ENCODE peak calls at places on chromosomes 6 and 20, in five cellular contexts. One of them, this sample, is unnamed.

GRCh38 chr20:16481977-16482376 is 91.3 kb downstream of the KIF16B start:
- DNase-seq in OCI-LY7: no peak
- DNase-seq in astrocyte: no peak
- DNase-seq in RWPE1: no peak
- DNase-seq in cardiac muscle cell: no peak
- DNase-seq in this sample: no peak

GRCh38 chr6:3334579-3334978 is 75.8 kb downstream of the PSMG4 start:
- DNase-seq in cardiac muscle cell: peak; percentile 27
- DNase-seq in RWPE1: no peak
- DNase-seq in astrocyte: no peak
- DNase-seq in OCI-LY7: no peak
- DNase-seq in this sample: no peak

GRCh38 chr6:26268659-26269402 is 96.2 kb upstream of the BTN3A2 start:
- DNase-seq in RWPE1: peak; percentile 84
- DNase-seq in astrocyte: peak; percentile 71
- DNase-seq in OCI-LY7: peak; percentile 45
- DNase-seq in cardiac muscle cell: no peak
- DNase-seq in this sample: no peak

GRCh38 chr6:142901616-142902015 is 43.4 kb downstream of the HIVEP2 start:
- DNase-seq in astrocyte: no peak
- DNase-seq in cardiac muscle cell: no peak
- DNase-seq in RWPE1: no peak
- DNase-seq in OCI-LY7: no peak
- DNase-seq in this sample: no peak

GRCh38 chr20:25252686-25253421 is 5.0 kb downstream of the PYGB start:
- DNase-seq in cardiac muscle cell: no peak
- DNase-seq in RWPE1: no peak
- DNase-seq in OCI-LY7: no peak
- DNase-seq in astrocyte: no peak
- DNase-seq in this sample: no peak

GRCh38 chr20:44624152-44624551 is 27.3 kb downstream of the ADA start:
- DNase-seq in astrocyte: no peak
- DNase-seq in cardiac muscle cell: no peak
- DNase-seq in OCI-LY7: no peak
- DNase-seq in RWPE1: no peak
- DNase-seq in this sample: no peak

GRCh38 chr20:33679758-33680485 is 5.7 kb upstream of the NECAB3 start:
- DNase-seq in OCI-LY7: peak; percentile 96
- DNase-seq in astrocyte: no peak
- DNase-seq in cardiac muscle cell: no peak
- DNase-seq in RWPE1: no peak
- DNase-seq in this sample: peak; percentile 82

GRCh38 chr20:875115-875514 is 41.0 kb downstream of the ANGPT4 start:
- DNase-seq in cardiac muscle cell: no peak
- DNase-seq in RWPE1: no peak
- DNase-seq in OCI-LY7: no peak
- DNase-seq in astrocyte: no peak
- DNase-seq in this sample: no peak

GRCh38 chr6:105781248-105781647 is 304.9 kb upstream of the PRDM1 start:
- DNase-seq in RWPE1: peak; percentile 69
- DNase-seq in astrocyte: no peak
- DNase-seq in cardiac muscle cell: no peak
- DNase-seq in OCI-LY7: no peak
- DNase-seq in this sample: no peak

GRCh38 chr20:43957392-43957791 is 42.7 kb downstream of the TOX2 start:
- DNase-seq in astrocyte: no peak
- DNase-seq in RWPE1: no peak
- DNase-seq in OCI-LY7: no peak
- DNase-seq in cardiac muscle cell: no peak
- DNase-seq in this sample: no peak

GRCh38 chr20:21714297-21715192 is 9.1 kb downstream of the PAX1 start:
- DNase-seq in OCI-LY7: no peak
- DNase-seq in RWPE1: no peak
- DNase-seq in astrocyte: no peak
- DNase-seq in cardiac muscle cell: no peak
- DNase-seq in this sample: no peak

GRCh38 chr6:166534658-166535406 is 51.6 kb downstream of the RAMACL start:
- DNase-seq in OCI-LY7: no peak
- DNase-seq in astrocyte: no peak
- DNase-seq in cardiac muscle cell: no peak
- DNase-seq in RWPE1: no peak
- DNase-seq in this sample: no peak

GRCh38 chr6:85388531-85388930 is 61.4 kb upstream of the NT5E start:
- DNase-seq in cardiac muscle cell: no peak
- DNase-seq in OCI-LY7: no peak
- DNase-seq in RWPE1: no peak
- DNase-seq in astrocyte: no peak
- DNase-seq in this sample: no peak

GRCh38 chr20:24780648-24781047 is 168.4 kb upstream of the CST7 start:
- DNase-seq in cardiac muscle cell: no peak
- DNase-seq in OCI-LY7: peak; percentile 24
- DNase-seq in RWPE1: no peak
- DNase-seq in astrocyte: no peak
- DNase-seq in this sample: no peak

GRCh38 chr20:52105045-52105572 is 86.5 kb downstream of the ZFP64 start:
- DNase-seq in cardiac muscle cell: peak; percentile 63
- DNase-seq in OCI-LY7: no peak
- DNase-seq in astrocyte: peak; percentile 44
- DNase-seq in RWPE1: peak; percentile 73
- DNase-seq in this sample: peak; percentile 41

GRCh38 chr20:16709017-16709416 is 20.8 kb upstream of the SNRPB2 start:
- DNase-seq in astrocyte: no peak
- DNase-seq in RWPE1: no peak
- DNase-seq in OCI-LY7: peak; percentile 41
- DNase-seq in cardiac muscle cell: no peak
- DNase-seq in this sample: peak; percentile 48

GRCh38 chr6:119147101-119148053 is 68.9 kb upstream of the FAM184A start:
- DNase-seq in astrocyte: peak; percentile 97
- DNase-seq in RWPE1: peak; percentile 97
- DNase-seq in OCI-LY7: peak; percentile 21
- DNase-seq in cardiac muscle cell: no peak
- DNase-seq in this sample: peak; percentile 63

GRCh38 chr6:10381133-10381829 is 33.6 kb downstream of the TFAP2A start:
- DNase-seq in OCI-LY7: no peak
- DNase-seq in cardiac muscle cell: peak; percentile 35
- DNase-seq in astrocyte: no peak
- DNase-seq in RWPE1: no peak
- DNase-seq in this sample: no peak

GRCh38 chr6:87907521-87907920 is 140.1 kb upstream of the SPACA1 start:
- DNase-seq in astrocyte: peak; percentile 91
- DNase-seq in RWPE1: no peak
- DNase-seq in cardiac muscle cell: no peak
- DNase-seq in OCI-LY7: peak; percentile 72
- DNase-seq in this sample: no peak

GRCh38 chr6:39208233-39208720 is 21.0 kb downstream of the KCNK5 start:
- DNase-seq in astrocyte: no peak
- DNase-seq in OCI-LY7: no peak
- DNase-seq in RWPE1: no peak
- DNase-seq in cardiac muscle cell: no peak
- DNase-seq in this sample: no peak

GRCh38 chr6:3409699-3410384 is 47.0 kb downstream of the SLC22A23 start:
- DNase-seq in OCI-LY7: no peak
- DNase-seq in astrocyte: no peak
- DNase-seq in RWPE1: no peak
- DNase-seq in cardiac muscle cell: peak; percentile 61
- DNase-seq in this sample: no peak

GRCh38 chr6:73393278-73393677 is 1.4 kb upstream of the DDX43 start:
- DNase-seq in astrocyte: peak; percentile 17
- DNase-seq in cardiac muscle cell: no peak
- DNase-seq in RWPE1: no peak
- DNase-seq in OCI-LY7: no peak
- DNase-seq in this sample: no peak

GRCh38 chr20:31693987-31694661 is 28.5 kb downstream of the BCL2L1 start:
- DNase-seq in cardiac muscle cell: no peak
- DNase-seq in OCI-LY7: no peak
- DNase-seq in astrocyte: no peak
- DNase-seq in RWPE1: no peak
- DNase-seq in this sample: no peak

GRCh38 chr20:49724637-49725606 is 11.2 kb upstream of the B4GALT5 start:
- DNase-seq in OCI-LY7: peak; percentile 44
- DNase-seq in RWPE1: no peak
- DNase-seq in astrocyte: peak; percentile 57
- DNase-seq in cardiac muscle cell: no peak
- DNase-seq in this sample: no peak

GRCh38 chr6:12418946-12419345 is 128.8 kb downstream of the EDN1 start:
- DNase-seq in cardiac muscle cell: no peak
- DNase-seq in RWPE1: no peak
- DNase-seq in OCI-LY7: no peak
- DNase-seq in astrocyte: no peak
- DNase-seq in this sample: no peak

GRCh38 chr20:17628101-17628841 is 53.8 kb downstream of the RRBP1 start:
- DNase-seq in OCI-LY7: no peak
- DNase-seq in astrocyte: no peak
- DNase-seq in RWPE1: no peak
- DNase-seq in cardiac muscle cell: no peak
- DNase-seq in this sample: no peak

GRCh38 chr20:38321959-38322598 is 18.1 kb downstream of the BPI start:
- DNase-seq in OCI-LY7: no peak
- DNase-seq in astrocyte: peak; percentile 31
- DNase-seq in cardiac muscle cell: peak; percentile 70
- DNase-seq in RWPE1: peak; percentile 82
- DNase-seq in this sample: no peak

GRCh38 chr20:47296950-47297349 is 59.5 kb downstream of the ZMYND8 start:
- DNase-seq in RWPE1: no peak
- DNase-seq in cardiac muscle cell: no peak
- DNase-seq in astrocyte: no peak
- DNase-seq in OCI-LY7: no peak
- DNase-seq in this sample: no peak
- TF ChIP-seq CTCF in RWPE1: no peak
- TF ChIP-seq CTCF in cardiac muscle cell: peak; percentile 14
- TF ChIP-seq CTCF in astrocyte: no peak
- TF ChIP-seq CTCF in OCI-LY7: peak; percentile 49
- TF ChIP-seq CTCF in this sample: no peak

GRCh38 chr6:150902142-150902800 is 36.8 kb downstream of the MTHFD1L start:
- DNase-seq in astrocyte: no peak
- DNase-seq in cardiac muscle cell: peak; percentile 17
- DNase-seq in RWPE1: no peak
- DNase-seq in OCI-LY7: no peak
- DNase-seq in this sample: no peak

GRCh38 chr6:150910561-150910960 is 45.1 kb downstream of the MTHFD1L start:
- DNase-seq in RWPE1: no peak
- DNase-seq in astrocyte: no peak
- DNase-seq in cardiac muscle cell: no peak
- DNase-seq in OCI-LY7: no peak
- DNase-seq in this sample: no peak

GRCh38 chr6:150907385-150907784 is 41.9 kb downstream of the MTHFD1L start:
- DNase-seq in RWPE1: no peak
- DNase-seq in cardiac muscle cell: no peak
- DNase-seq in OCI-LY7: no peak
- DNase-seq in astrocyte: no peak
- DNase-seq in this sample: no peak

GRCh38 chr6:150900049-150900448 is 34.5 kb downstream of the MTHFD1L start:
- DNase-seq in RWPE1: no peak
- DNase-seq in astrocyte: peak; percentile 44
- DNase-seq in cardiac muscle cell: no peak
- DNase-seq in OCI-LY7: no peak
- DNase-seq in this sample: no peak

DNA sequence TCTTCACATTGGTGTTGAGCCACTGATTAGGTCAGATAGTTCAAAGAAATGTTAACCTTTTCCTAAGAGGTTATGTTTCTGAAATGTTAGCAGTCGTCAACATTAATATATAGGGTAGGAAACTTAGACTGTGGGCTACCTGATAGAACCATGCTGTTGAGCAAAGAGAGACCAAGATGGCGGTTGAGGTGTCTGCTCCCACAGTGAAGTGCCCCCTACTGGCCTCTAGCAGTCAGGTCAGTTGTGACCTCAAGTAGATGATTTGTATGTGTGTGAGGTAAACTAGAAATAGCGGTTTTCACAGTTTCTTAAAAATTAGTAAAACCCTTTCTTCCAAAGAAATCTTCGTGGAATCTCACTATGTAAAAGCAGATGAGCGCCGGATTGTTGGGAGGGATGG is 40.3 kb downstream of the MTHFD1L start:
- DNase-seq in astrocyte: no peak
- DNase-seq in OCI-LY7: no peak
- DNase-seq in cardiac muscle cell: no peak
- DNase-seq in RWPE1: no peak
- DNase-seq in this sample: no peak
- TF ChIP-seq CTCF in astrocyte: peak; percentile 26
- TF ChIP-seq CTCF in OCI-LY7: peak; percentile 74
- TF ChIP-seq CTCF in cardiac muscle cell: peak; percentile 17
- TF ChIP-seq CTCF in RWPE1: peak; percentile 10
- TF ChIP-seq CTCF in this sample: no peak

GRCh38 chr6:53101006-53101405 is 35.8 kb downstream of the FBXO9 start:
- DNase-seq in RWPE1: no peak
- DNase-seq in OCI-LY7: no peak
- DNase-seq in astrocyte: no peak
- DNase-seq in cardiac muscle cell: no peak
- DNase-seq in this sample: no peak

GRCh38 chr6:53104916-53105315 is 39.7 kb downstream of the FBXO9 start:
- DNase-seq in astrocyte: no peak
- DNase-seq in OCI-LY7: no peak
- DNase-seq in RWPE1: no peak
- DNase-seq in cardiac muscle cell: no peak
- DNase-seq in this sample: no peak

GRCh38 chr6:53100561-53100960 is 35.4 kb downstream of the FBXO9 start:
- DNase-seq in astrocyte: no peak
- DNase-seq in RWPE1: no peak
- DNase-seq in OCI-LY7: no peak
- DNase-seq in cardiac muscle cell: no peak
- DNase-seq in this sample: no peak

GRCh38 chr6:53107091-53107490 is 41.5 kb downstream of the GCM1 start:
- DNase-seq in OCI-LY7: no peak
- DNase-seq in astrocyte: peak; percentile 70
- DNase-seq in RWPE1: no peak
- DNase-seq in cardiac muscle cell: no peak
- DNase-seq in this sample: no peak

DNA sequence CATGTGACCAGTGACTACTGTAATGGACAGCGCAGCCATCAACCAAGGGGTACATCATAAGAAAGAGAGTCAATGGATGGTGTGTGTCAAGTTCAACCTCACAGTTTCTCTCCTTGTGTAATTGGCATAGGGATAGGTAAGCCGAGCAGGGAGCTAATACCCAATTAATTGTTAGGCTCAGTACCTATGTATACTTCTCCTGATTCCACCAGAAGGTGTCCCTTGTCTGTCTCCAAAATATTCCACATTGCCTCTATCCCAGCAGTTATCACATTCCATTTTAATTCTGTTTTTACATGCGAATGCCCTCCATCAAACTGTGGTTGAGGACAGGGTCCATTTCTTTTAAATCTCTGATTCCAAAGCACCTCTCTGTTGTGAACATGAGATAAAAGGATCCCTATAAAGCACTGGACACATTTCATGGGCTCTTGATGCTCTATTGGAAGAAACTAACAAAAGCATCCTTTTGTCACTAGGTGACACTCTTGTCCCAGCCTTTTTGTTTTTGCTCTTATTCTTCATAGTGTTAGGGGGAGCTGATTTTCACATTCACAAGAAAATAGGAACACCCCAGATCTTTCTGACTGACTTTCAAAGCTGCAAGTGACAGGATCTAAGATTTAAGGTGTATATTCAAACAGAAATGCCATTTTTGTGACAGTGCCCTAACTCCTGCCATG is 38.9 kb downstream of the FBXO9 start:
- DNase-seq in astrocyte: no peak
- DNase-seq in cardiac muscle cell: peak; percentile 20
- DNase-seq in RWPE1: no peak
- DNase-seq in OCI-LY7: peak; percentile 19
- DNase-seq in this sample: no peak
- TF ChIP-seq CTCF in astrocyte: peak; percentile 17
- TF ChIP-seq CTCF in cardiac muscle cell: peak; percentile 20
- TF ChIP-seq CTCF in RWPE1: no peak
- TF ChIP-seq CTCF in OCI-LY7: peak; percentile 65
- TF ChIP-seq CTCF in this sample: no peak

GRCh38 chr6:6736753-6737654 is 148.5 kb downstream of the LY86 start:
- DNase-seq in RWPE1: no peak
- DNase-seq in astrocyte: no peak
- DNase-seq in OCI-LY7: no peak
- DNase-seq in cardiac muscle cell: no peak
- DNase-seq in this sample: peak; percentile 51
- TF ChIP-seq CTCF in RWPE1: no peak
- TF ChIP-seq CTCF in astrocyte: no peak
- TF ChIP-seq CTCF in OCI-LY7: no peak
- TF ChIP-seq CTCF in cardiac muscle cell: no peak
- TF ChIP-seq CTCF in this sample: no peak